ENCODE peak calls at places on chromosome 6, in five cellular contexts. G, Q, D, B and T are unnamed samples.

GRCh38 chr6:18595774-18596528 is 208.8 kb downstream of the RNF144B start:
- DNase-seq in G (peak), Q (peak), D (peak), B (peak), T (peak)

GRCh38 chr6:3423439-3424184 is 33.2 kb downstream of the SLC22A23 start:
- DNase-seq in G (no peak), Q (no peak), D (no peak), B (no peak), T (no peak)

GRCh38 chr6:153275997-153276396 is 144.9 kb upstream of the RGS17 start:
- DNase-seq in G (no peak), Q (no peak), D (no peak), B (no peak), T (no peak)

GRCh38 chr6:84504025-84504424 is 260.4 kb downstream of the TBX18 start:
- DNase-seq in G (no peak), Q (no peak), D (no peak), B (no peak), T (no peak)

GRCh38 chr6:108564178-108564577 is 3.5 kb downstream of the FOXO3 start:
- DNase-seq in G (no peak), Q (no peak), D (no peak), B (no peak), T (no peak)

GRCh38 chr6:169536446-169537170 is 165.2 kb downstream of the WDR27 start:
- DNase-seq in G (no peak), Q (no peak), D (peak), B (no peak), T (no peak)

GRCh38 chr6:116298273-116298672 is 18.5 kb upstream of the TSPYL1 start:
- DNase-seq in G (no peak), Q (no peak), D (no peak), B (no peak), T (no peak)

GRCh38 chr6:331622-332521 is 39.6 kb downstream of the DUSP22 start:
- DNase-seq in G (no peak), Q (no peak), D (no peak), B (no peak), T (no peak)

GRCh38 chr6:4180653-4181255 is 45.4 kb upstream of the ECI2 start:
- DNase-seq in G (no peak), Q (no peak), D (peak), B (no peak), T (no peak)

GRCh38 chr6:12324096-12324495 is 33.9 kb downstream of the EDN1 start:
- DNase-seq in G (no peak), Q (no peak), D (peak), B (no peak), T (peak)

GRCh38 chr6:49430187-49430586 is 32.9 kb downstream of the MMUT start:
- DNase-seq in G (no peak), Q (no peak), D (no peak), B (no peak), T (no peak)

GRCh38 chr6:163525926-163526325 is 111.4 kb downstream of the QKI start:
- DNase-seq in G (no peak), Q (no peak), D (no peak), B (no peak), T (no peak)

GRCh38 chr6:152529364-152529763 is 107.8 kb downstream of the SYNE1 start:
- DNase-seq in G (no peak), Q (no peak), D (no peak), B (no peak), T (no peak)

GRCh38 chr6:37988696-37989095 is 169.2 kb downstream of the ZFAND3 start:
- DNase-seq in G (no peak), Q (no peak), D (no peak), B (no peak), T (no peak)

GRCh38 chr6:83044211-83044768 is 21.4 kb downstream of the UBE3D start:
- DNase-seq in G (no peak), Q (no peak), D (no peak), B (no peak), T (no peak)

GRCh38 chr6:36442671-36443497 is at the start of the genes KCTD20 and PXT1:
- DNase-seq in G (peak), Q (peak), D (peak), B (peak), T (peak)

GRCh38 chr6:36443498-36443844 is 671 bp downstream of the KCTD20 start:
- DNase-seq in G (no peak), Q (no peak), D (no peak), B (no peak), T (no peak)

GRCh38 chr6:36442083-36442670 is 477 bp downstream of the PXT1 start:
- DNase-seq in G (no peak), Q (no peak), D (no peak), B (no peak), T (no peak)

GRCh38 chr6:36443951-36444428 is 1.2 kb downstream of the KCTD20 start:
- DNase-seq in G (no peak), Q (no peak), D (peak), B (no peak), T (no peak)

GRCh38 chr6:36441307-36441894 is 1.3 kb downstream of the PXT1 start:
- DNase-seq in G (peak), Q (peak), D (peak), B (peak), T (peak)
- TF ChIP-seq POLR2A in G (no peak), Q (peak), D (peak), B (peak), T (no peak)

GRCh38 chr6:79796197-79796596 is 151.2 kb downstream of the ELOVL4 start:
- DNase-seq in G (no peak), Q (no peak), D (no peak), B (no peak), T (no peak)

GRCh38 chr6:79797105-79797504 is 150.2 kb downstream of the ELOVL4 start:
- DNase-seq in G (no peak), Q (no peak), D (no peak), B (no peak), T (no peak)

GRCh38 chr6:79798841-79799240 is 148.5 kb downstream of the ELOVL4 start:
- DNase-seq in G (no peak), Q (no peak), D (no peak), B (no peak), T (no peak)

GRCh38 chr6:79801362-79801761 is 146.0 kb downstream of the ELOVL4 start:
- DNase-seq in G (no peak), Q (no peak), D (no peak), B (no peak), T (no peak)

DNA sequence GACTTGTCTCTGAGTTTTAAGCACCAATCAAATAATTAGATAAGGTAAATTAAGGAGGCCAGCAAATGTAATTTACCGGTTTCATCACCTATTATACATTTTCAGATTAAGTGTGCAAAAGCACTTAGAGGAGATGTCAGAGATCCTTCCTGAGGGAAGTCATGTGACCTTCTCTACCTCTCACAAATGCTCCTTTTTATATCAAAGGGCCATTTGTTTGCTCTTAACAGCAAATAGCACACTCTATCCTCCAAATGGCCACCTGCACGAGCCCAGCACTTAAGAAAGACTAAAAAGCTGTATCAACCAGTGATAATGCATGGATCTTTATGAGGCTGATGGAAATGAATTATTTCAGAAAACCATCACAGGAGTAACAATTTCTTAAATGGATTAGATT is 149.4 kb downstream of the ELOVL4 start:
- DNase-seq in G (no peak), Q (no peak), D (no peak), B (no peak), T (no peak)
- TF ChIP-seq EP300 in G (no peak), Q (no peak), D (no peak), B (no peak), T (no peak)

GRCh38 chr6:33073431-33073871 is at the start of gene HLA-DPA1:
- DNase-seq in G (no peak), Q (no peak), D (no peak), B (no peak), T (peak)

GRCh38 chr6:33075208-33075567 is 602 bp upstream of the HLA-DPB1 start:
- DNase-seq in G (no peak), Q (no peak), D (no peak), B (no peak), T (no peak)

GRCh38 chr6:33071579-33071978 is 1.9 kb downstream of the HLA-DPA1 start:
- DNase-seq in G (no peak), Q (no peak), D (no peak), B (no peak), T (no peak)

GRCh38 chr6:33070909-33071308 is 2.5 kb downstream of the HLA-DPA1 start:
- DNase-seq in G (no peak), Q (no peak), D (no peak), B (no peak), T (no peak)

DNA sequence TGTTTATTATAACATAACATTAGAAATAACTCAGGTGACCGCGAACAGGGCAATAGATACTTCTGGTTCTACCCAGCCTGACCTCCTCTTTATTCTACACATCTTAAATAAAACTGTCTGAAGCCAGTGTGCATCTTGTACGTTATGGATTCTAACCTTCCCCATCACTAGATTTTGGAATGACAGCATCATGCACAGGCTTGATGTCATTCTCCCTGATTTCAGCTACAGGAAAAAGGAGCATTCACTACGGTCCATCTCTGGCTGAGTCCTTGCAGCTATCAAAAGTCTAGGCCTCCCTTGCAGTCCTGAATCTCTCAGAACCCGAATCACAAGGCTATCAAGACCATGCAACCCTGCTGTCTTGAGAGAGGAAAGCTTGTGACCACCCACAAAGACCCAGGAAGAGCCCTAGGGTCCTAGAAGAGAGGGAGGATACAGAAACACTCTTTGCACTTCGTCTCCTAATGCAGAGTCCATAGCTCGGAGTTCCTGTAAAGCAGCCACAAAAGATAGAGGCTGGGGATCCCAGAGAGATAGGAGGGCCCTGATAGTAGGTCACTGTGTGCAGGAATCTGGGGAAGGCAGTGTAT is 845 bp downstream of the HLA-DPA1 start:
- DNase-seq in G (no peak), Q (no peak), D (no peak), B (no peak), T (no peak)
- TF ChIP-seq POLR2A in G (no peak), Q (no peak), D (no peak), B (no peak), T (no peak)

GRCh38 chr6:25866011-25866410 is 8.0 kb downstream of the SLC17A3 start:
- DNase-seq in G (no peak), Q (no peak), D (no peak), B (no peak), T (no peak)
- TF ChIP-seq EP300 in G (no peak), Q (no peak), D (no peak), B (no peak), T (no peak)

GRCh38 chr6:30885999-30886896 is 1.9 kb downstream of the DDR1 start:
- DNase-seq in G (peak), Q (peak), D (peak), B (peak), T (peak)
- TF ChIP-seq POLR2A in G (peak), Q (no peak), D (no peak), B (no peak), T (no peak)

DNA sequence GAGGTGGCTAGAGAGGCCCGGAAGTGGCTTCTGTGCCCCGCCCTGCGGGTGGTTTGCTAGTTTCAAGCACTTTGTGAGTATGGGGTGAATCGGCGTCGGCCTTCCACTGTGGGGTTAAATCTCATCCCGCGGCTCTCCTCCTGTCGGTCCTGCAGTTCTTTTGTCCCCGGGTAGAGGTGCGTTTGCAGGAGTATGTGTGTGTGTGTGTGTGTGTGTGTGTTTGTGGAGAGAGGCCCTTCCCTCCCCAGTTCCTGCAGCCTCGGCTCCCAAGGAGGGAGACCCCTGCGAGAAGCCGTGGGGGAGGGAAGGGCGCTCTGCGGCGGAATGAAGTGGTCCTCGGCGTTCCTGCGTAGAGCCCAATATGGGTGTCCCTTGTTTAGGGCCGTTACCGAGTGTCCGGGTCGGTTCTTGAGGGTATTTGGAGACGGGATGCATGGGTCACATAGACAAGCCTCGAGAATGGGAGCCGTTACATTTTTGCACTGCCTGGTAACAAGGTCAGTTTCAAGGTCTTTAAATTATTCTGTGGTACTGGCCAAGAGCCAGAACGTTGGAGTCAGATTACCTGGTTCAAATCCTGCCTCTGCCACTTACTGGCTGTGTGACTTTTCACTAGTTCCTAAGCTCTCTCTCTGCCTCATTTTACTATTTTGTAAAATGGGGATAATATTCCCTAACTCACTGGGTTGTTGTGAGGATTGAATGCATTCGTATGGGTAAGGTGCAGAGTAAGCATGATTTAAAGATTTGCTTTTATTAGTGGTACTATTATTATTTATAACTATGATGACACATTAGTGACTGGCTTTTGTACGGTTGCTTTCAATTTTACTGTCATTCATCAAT is at the start of gene ZKSCAN3:
- DNase-seq in G (peak), Q (peak), D (peak), B (peak), T (peak)
- TF ChIP-seq EP300 in G (no peak), Q (no peak), D (no peak), B (no peak), T (no peak)

DNA sequence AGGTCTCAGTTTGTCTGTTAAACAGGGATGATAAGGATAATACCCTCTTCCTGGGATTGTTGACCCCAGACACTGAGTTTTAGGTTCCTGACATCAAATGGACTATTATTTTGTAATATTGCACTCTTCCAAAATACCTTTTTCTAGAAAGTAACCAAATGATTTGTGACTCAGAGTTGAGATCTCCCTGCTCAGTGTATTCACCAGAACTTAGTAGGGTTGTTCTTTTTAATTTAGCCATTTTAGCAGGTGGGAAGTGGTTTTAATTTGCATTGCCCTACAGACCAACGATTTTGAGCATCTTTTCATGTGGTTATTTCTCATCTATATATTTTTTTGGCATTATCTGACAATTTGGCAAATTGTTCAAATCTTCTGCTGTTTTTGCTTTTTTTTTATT is 75.1 kb downstream of the TMEM242 start:
- DNase-seq in G (no peak), Q (no peak), D (no peak), B (no peak), T (no peak)
- TF ChIP-seq POLR2A in G (no peak), Q (no peak), D (no peak), B (no peak), T (no peak)

GRCh38 chr6:41786451-41787218 is 859 bp upstream of the TOMM6 start:
- DNase-seq in G (peak), Q (peak), D (peak), B (peak), T (peak)
- TF ChIP-seq EP300 in G (no peak), Q (no peak), D (no peak), B (no peak), T (no peak)

DNA sequence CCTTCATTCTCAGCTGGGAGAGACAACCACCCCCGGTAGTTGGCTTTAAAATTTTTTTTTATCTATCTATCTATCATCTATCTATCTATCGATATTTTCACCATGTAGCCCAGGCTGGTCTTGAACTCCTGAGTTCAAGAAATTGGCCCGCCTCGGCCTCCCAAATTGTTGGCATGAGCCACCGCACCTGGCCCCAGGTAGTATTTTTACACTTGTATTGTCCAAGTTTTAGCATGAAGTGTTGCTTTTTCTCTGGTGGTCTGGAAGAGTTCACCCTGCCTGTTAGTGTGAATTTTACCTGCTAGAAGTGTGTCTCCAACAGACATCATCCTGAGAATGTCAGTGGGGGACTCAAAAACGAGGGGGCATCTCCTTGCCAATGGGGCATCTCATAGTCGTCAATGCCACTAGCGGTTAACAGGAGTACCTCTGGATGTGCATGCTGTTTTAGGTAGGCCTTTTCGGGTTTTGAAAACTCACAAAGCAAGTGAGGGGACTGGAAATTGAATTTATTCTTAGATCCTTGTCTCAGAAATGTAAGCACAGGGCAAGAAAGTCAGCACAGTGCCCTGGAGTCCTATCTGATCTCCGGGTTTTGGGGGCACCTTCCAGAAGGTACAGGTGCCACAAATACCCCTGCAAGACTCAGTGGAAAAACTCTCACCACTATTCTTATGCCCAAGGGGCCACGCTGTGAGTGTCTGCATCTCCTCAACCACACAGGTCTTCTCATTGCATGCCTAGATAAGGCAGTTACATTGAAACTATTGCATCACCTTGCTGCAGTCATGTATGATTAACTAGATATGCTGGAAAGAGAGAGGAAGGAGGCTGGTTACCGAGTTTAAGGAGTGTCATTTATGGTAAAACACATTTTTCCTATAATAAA is 37.1 kb downstream of the TNFAIP3 start:
- DNase-seq in G (no peak), Q (no peak), D (peak), B (no peak), T (no peak)
- TF ChIP-seq POLR2A in G (no peak), Q (no peak), D (no peak), B (no peak), T (no peak)